ENCODE peak calls at places on chromosomes 2 and 18, in eight cellular contexts. Y is PC-9, A is HFFc6, O is HL-60, X is fibroblast of mammary gland, W is RWPE1, V is astrocyte of the spinal cord, B is foreskin keratinocyte. J is an unnamed sample.

GRCh38 chr18:37509600-37509999 is 56.0 kb downstream of the CELF4 start:
- DNase-seq in Y (no peak), A (no peak), O (no peak), X (no peak), W (no peak), V (no peak), B (no peak), J (no peak)

GRCh38 chr2:151106805-151107490 is 154.7 kb downstream of the RBM43 start:
- DNase-seq in Y (no peak), A (no peak), O (no peak), X (peak; percentile 84), W (peak; percentile 9), V (peak; percentile 5), B (peak; percentile 47), J (no peak)

GRCh38 chr2:238970553-238971081 is 122.7 kb downstream of the TWIST2 start:
- DNase-seq in Y (no peak), A (peak; percentile 43), O (peak; percentile 26), X (peak; percentile 72), W (peak; percentile 77), V (peak; percentile 54), B (peak; percentile 36), J (peak; percentile 80)

GRCh38 chr2:66433945-66434678 is 813 bp upstream of the MEIS1 start:
- DNase-seq in Y (peak; percentile 52), A (peak; percentile 66), O (no peak), X (peak; percentile 65), W (peak; percentile 51), V (peak; percentile 77), B (peak; percentile 78), J (peak; percentile 66)

GRCh38 chr18:46756559-46757201 is at the start of gene ST8SIA5:
- DNase-seq in Y (peak; percentile 5), A (no peak), O (no peak), X (no peak), W (no peak), V (no peak), B (no peak), J (no peak)

GRCh38 chr18:34977787-34978532 is 63.3 kb upstream of the MAPRE2 start:
- DNase-seq in Y (peak; percentile 35), A (no peak), O (peak; percentile 71), X (no peak), W (no peak), V (no peak), B (peak; percentile 38), J (peak; percentile 74)

GRCh38 chr2:216064014-216064630 is 17.5 kb downstream of the PECR start:
- DNase-seq in Y (no peak), A (no peak), O (no peak), X (peak; percentile 17), W (no peak), V (no peak), B (no peak), J (no peak)

GRCh38 chr2:159090514-159091201 is 122.2 kb downstream of the TANC1 start:
- DNase-seq in Y (no peak), A (peak; percentile 22), O (no peak), X (peak; percentile 39), W (peak; percentile 75), V (peak; percentile 70), B (peak; percentile 88), J (no peak)

GRCh38 chr2:118255301-118255700 is 167.0 kb downstream of the INSIG2 start:
- DNase-seq in Y (no peak), A (no peak), O (no peak), X (no peak), W (no peak), V (no peak), B (no peak), J (no peak)

GRCh38 chr2:48605482-48606175 is 12.0 kb upstream of the GTF2A1L start:
- DNase-seq in Y (no peak), A (no peak), O (no peak), X (no peak), W (no peak), V (no peak), B (no peak), J (no peak)

GRCh38 chr2:48600204-48600813 is 17.3 kb upstream of the GTF2A1L start:
- DNase-seq in Y (no peak), A (peak; percentile 36), O (peak; percentile 28), X (peak; percentile 61), W (peak; percentile 21), V (peak; percentile 56), B (peak; percentile 19), J (peak; percentile 41)

GRCh38 chr2:48600917-48601316 is 16.7 kb upstream of the GTF2A1L start:
- DNase-seq in Y (no peak), A (peak; percentile 22), O (no peak), X (peak; percentile 93), W (no peak), V (peak; percentile 39), B (no peak), J (no peak)

DNA sequence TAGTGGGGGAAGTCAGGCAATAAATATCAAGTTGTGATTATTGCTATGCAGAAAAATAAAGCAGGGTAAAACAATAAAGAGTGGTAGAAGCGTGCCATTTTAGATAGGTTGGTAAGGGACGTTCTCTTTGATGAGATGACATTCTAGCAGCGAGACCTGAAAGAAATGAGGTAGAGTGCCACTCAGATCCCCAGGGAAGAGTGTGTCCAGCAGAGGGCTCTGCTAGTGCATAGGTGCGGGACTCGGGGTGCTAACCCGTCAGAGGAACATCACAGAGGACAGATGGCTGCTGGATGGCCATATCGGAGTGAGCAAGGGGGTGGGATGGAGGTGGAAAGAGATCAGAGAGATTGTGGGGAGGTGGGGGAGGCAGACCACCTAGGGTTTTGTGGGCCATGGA is 16.3 kb upstream of the GTF2A1L start:
- DNase-seq in Y (no peak), A (no peak), O (peak; percentile 51), X (peak; percentile 8), W (peak; percentile 13), V (no peak), B (peak; percentile 18), J (peak; percentile 67)
- TF ChIP-seq CTCF in Y (peak; percentile 61), A (peak; percentile 69), O (peak; percentile 43), X (peak; percentile 39), W (no peak), V (peak; percentile 67), B (peak; percentile 67), J (peak; percentile 45)

GRCh38 chr2:30233142-30233961 is 2.0 kb downstream of the LBH start:
- DNase-seq in Y (no peak), A (no peak), O (no peak), X (no peak), W (no peak), V (no peak), B (no peak), J (no peak)
- TF ChIP-seq CTCF in Y (no peak), A (peak; percentile 14), O (no peak), X (no peak), W (no peak), V (no peak), B (no peak), J (no peak)

DNA sequence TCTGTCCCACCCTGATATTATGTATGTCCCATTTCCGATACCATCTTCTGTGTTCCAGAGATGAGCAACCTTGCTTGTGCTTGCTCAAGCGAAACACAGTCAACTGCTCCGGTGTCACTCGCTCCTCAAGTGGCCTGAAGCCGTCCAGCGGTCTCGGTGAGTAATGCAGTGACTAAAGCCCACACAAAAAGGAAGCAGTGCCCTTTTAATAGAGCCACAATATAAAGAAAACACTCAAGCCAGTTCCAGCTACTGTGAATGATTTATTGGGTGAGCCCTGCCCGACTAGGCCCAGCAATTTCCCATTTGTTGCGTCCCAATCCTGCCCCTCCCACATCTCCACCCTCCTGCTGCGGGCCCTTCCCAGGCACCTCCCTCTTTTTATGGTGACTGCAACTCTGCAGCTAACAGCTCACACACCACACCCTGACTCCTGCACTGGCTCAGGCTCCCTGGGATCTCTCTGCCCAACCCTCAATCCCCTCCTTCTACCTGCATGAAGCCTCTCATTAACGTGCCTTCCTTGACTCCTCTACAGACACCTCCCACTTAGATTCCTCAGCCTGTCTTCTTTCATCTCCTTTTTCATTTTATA is 44.2 kb upstream of the DSC1 start:
- DNase-seq in Y (peak; percentile 87), A (no peak), O (peak; percentile 60), X (peak; percentile 12), W (peak; percentile 67), V (peak; percentile 67), B (peak; percentile 92), J (peak; percentile 92)
- TF ChIP-seq CTCF in Y (peak; percentile 46), A (no peak), O (peak; percentile 67), X (no peak), W (peak; percentile 46), V (peak; percentile 17), B (peak; percentile 41), J (peak; percentile 32)

DNA sequence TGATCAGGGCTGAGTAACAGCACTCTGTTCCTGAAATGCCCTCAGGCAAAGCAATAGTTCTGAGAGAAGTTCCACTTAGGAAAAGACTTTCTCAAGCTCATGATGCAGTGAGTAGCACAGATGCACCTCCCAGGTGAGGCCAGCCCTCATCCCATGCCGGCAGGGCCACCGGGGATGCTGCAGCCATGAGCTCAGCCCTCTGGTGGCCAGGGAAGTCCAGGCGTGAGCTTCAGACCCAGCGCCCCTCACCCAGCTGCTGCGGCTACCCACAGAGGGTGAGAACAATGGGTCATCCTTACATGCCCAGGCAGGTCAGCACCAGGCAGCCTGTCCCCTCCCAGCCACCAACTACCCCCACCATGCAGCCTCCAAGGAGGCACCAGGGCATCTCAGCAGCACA is 50.7 kb downstream of the TTC32 start:
- DNase-seq in Y (no peak), A (no peak), O (no peak), X (no peak), W (peak; percentile 45), V (no peak), B (peak; percentile 13), J (peak; percentile 24)
- TF ChIP-seq CTCF in Y (peak; percentile 40), A (peak; percentile 55), O (no peak), X (peak; percentile 11), W (no peak), V (peak; percentile 42), B (peak; percentile 37), J (no peak)

J was measured in Calu3.